ENCODE peak calls at places on chromosome 4, in seven cellular contexts. One of them, this sample, is unnamed.

GRCh38 chr4:1150875-1151274 is 21.5 kb downstream of the SPON2 start:
- DNase-seq in IMR-90: no peak
- DNase-seq in activated T-cell treated with anti-CD3 and anti-CD28 coated beads, Interleukin-2, amount 50 U/mL, for 4 hours: no peak
- DNase-seq in Caki2: no peak
- DNase-seq in substantia nigra: no peak
- DNase-seq in neural progenitor cell: no peak
- DNase-seq in posterior vena cava: no peak
- DNase-seq in this sample: no peak

GRCh38 chr4:972651-973424 is 531 bp downstream of the DGKQ start:
- DNase-seq in IMR-90: no peak
- DNase-seq in activated T-cell treated with anti-CD3 and anti-CD28 coated beads, Interleukin-2, amount 50 U/mL, for 4 hours: peak; percentile 70
- DNase-seq in Caki2: no peak
- DNase-seq in substantia nigra: no peak
- DNase-seq in neural progenitor cell: peak; percentile 59
- DNase-seq in posterior vena cava: no peak
- DNase-seq in this sample: peak; percentile 77

GRCh38 chr4:24094726-24095125 is 204.9 kb upstream of the PPARGC1A start:
- DNase-seq in IMR-90: peak; percentile 47
- DNase-seq in activated T-cell treated with anti-CD3 and anti-CD28 coated beads, Interleukin-2, amount 50 U/mL, for 4 hours: no peak
- DNase-seq in Caki2: no peak
- DNase-seq in substantia nigra: no peak
- DNase-seq in neural progenitor cell: no peak
- DNase-seq in posterior vena cava: no peak
- DNase-seq in this sample: no peak

GRCh38 chr4:102169345-102169744 is 175.9 kb downstream of the SLC39A8 start:
- DNase-seq in IMR-90: no peak
- DNase-seq in activated T-cell treated with anti-CD3 and anti-CD28 coated beads, Interleukin-2, amount 50 U/mL, for 4 hours: no peak
- DNase-seq in Caki2: no peak
- DNase-seq in substantia nigra: no peak
- DNase-seq in neural progenitor cell: peak; percentile 61
- DNase-seq in posterior vena cava: no peak
- DNase-seq in this sample: no peak

GRCh38 chr4:146255463-146255862 is 41.1 kb downstream of the REELD1 start:
- DNase-seq in IMR-90: peak; percentile 63
- DNase-seq in activated T-cell treated with anti-CD3 and anti-CD28 coated beads, Interleukin-2, amount 50 U/mL, for 4 hours: no peak
- DNase-seq in Caki2: no peak
- DNase-seq in substantia nigra: no peak
- DNase-seq in neural progenitor cell: no peak
- DNase-seq in posterior vena cava: no peak
- DNase-seq in this sample: no peak

GRCh38 chr4:39565925-39566630 is 38.8 kb upstream of the UGDH start:
- DNase-seq in IMR-90: peak; percentile 96
- DNase-seq in activated T-cell treated with anti-CD3 and anti-CD28 coated beads, Interleukin-2, amount 50 U/mL, for 4 hours: no peak
- DNase-seq in Caki2: peak; percentile 38
- DNase-seq in substantia nigra: no peak
- DNase-seq in neural progenitor cell: no peak
- DNase-seq in posterior vena cava: no peak
- DNase-seq in this sample: no peak

GRCh38 chr4:123832173-123833026 is 435.8 kb downstream of the SPRY1 start:
- DNase-seq in IMR-90: peak; percentile 100
- DNase-seq in activated T-cell treated with anti-CD3 and anti-CD28 coated beads, Interleukin-2, amount 50 U/mL, for 4 hours: no peak
- DNase-seq in Caki2: peak; percentile 47
- DNase-seq in substantia nigra: no peak
- DNase-seq in neural progenitor cell: no peak
- DNase-seq in posterior vena cava: peak; percentile 81
- DNase-seq in this sample: no peak

GRCh38 chr4:29278580-29278979 is 1441.6 kb upstream of the PCDH7 start:
- DNase-seq in IMR-90: peak; percentile 79
- DNase-seq in activated T-cell treated with anti-CD3 and anti-CD28 coated beads, Interleukin-2, amount 50 U/mL, for 4 hours: no peak
- DNase-seq in Caki2: no peak
- DNase-seq in substantia nigra: no peak
- DNase-seq in neural progenitor cell: no peak
- DNase-seq in posterior vena cava: no peak
- DNase-seq in this sample: no peak

GRCh38 chr4:86302242-86302641 is 57.6 kb downstream of the MAPK10 start:
- DNase-seq in IMR-90: peak; percentile 1
- DNase-seq in activated T-cell treated with anti-CD3 and anti-CD28 coated beads, Interleukin-2, amount 50 U/mL, for 4 hours: no peak
- DNase-seq in Caki2: no peak
- DNase-seq in substantia nigra: peak; percentile 45
- DNase-seq in neural progenitor cell: peak; percentile 79
- DNase-seq in posterior vena cava: no peak
- DNase-seq in this sample: no peak

GRCh38 chr4:78532046-78532445 is 19.5 kb upstream of the ANXA3 start:
- DNase-seq in IMR-90: no peak
- DNase-seq in activated T-cell treated with anti-CD3 and anti-CD28 coated beads, Interleukin-2, amount 50 U/mL, for 4 hours: no peak
- DNase-seq in Caki2: no peak
- DNase-seq in substantia nigra: no peak
- DNase-seq in neural progenitor cell: no peak
- DNase-seq in posterior vena cava: no peak
- DNase-seq in this sample: no peak

GRCh38 chr4:153684182-153685073 is at the start of gene TLR2:
- DNase-seq in IMR-90: no peak
- DNase-seq in activated T-cell treated with anti-CD3 and anti-CD28 coated beads, Interleukin-2, amount 50 U/mL, for 4 hours: peak; percentile 65
- DNase-seq in Caki2: peak; percentile 48
- DNase-seq in substantia nigra: no peak
- DNase-seq in neural progenitor cell: peak; percentile 78
- DNase-seq in posterior vena cava: peak; percentile 96
- DNase-seq in this sample: peak; percentile 82

GRCh38 chr4:15755321-15755750 is 22.8 kb upstream of the CD38 start:
- DNase-seq in IMR-90: peak; percentile 69
- DNase-seq in activated T-cell treated with anti-CD3 and anti-CD28 coated beads, Interleukin-2, amount 50 U/mL, for 4 hours: peak; percentile 37
- DNase-seq in Caki2: peak; percentile 10
- DNase-seq in substantia nigra: no peak
- DNase-seq in neural progenitor cell: no peak
- DNase-seq in posterior vena cava: no peak
- DNase-seq in this sample: no peak

GRCh38 chr4:2417765-2418651 is at the start of gene ZFYVE28:
- DNase-seq in IMR-90: no peak
- DNase-seq in activated T-cell treated with anti-CD3 and anti-CD28 coated beads, Interleukin-2, amount 50 U/mL, for 4 hours: no peak
- DNase-seq in Caki2: peak; percentile 34
- DNase-seq in substantia nigra: no peak
- DNase-seq in neural progenitor cell: peak; percentile 39
- DNase-seq in posterior vena cava: no peak
- DNase-seq in this sample: no peak

GRCh38 chr4:70838400-70838971 is 1.2 kb downstream of the GRSF1 start:
- DNase-seq in IMR-90: peak; percentile 10
- DNase-seq in activated T-cell treated with anti-CD3 and anti-CD28 coated beads, Interleukin-2, amount 50 U/mL, for 4 hours: no peak
- DNase-seq in Caki2: peak; percentile 22
- DNase-seq in substantia nigra: no peak
- DNase-seq in neural progenitor cell: no peak
- DNase-seq in posterior vena cava: no peak
- DNase-seq in this sample: no peak

GRCh38 chr4:122823476-122823875 is 3.2 kb upstream of the FGF2 start:
- DNase-seq in IMR-90: no peak
- DNase-seq in activated T-cell treated with anti-CD3 and anti-CD28 coated beads, Interleukin-2, amount 50 U/mL, for 4 hours: no peak
- DNase-seq in Caki2: no peak
- DNase-seq in substantia nigra: no peak
- DNase-seq in neural progenitor cell: no peak
- DNase-seq in posterior vena cava: no peak
- DNase-seq in this sample: no peak

GRCh38 chr4:145324161-145324560 is 143.8 kb upstream of the OTUD4 start:
- DNase-seq in IMR-90: no peak
- DNase-seq in activated T-cell treated with anti-CD3 and anti-CD28 coated beads, Interleukin-2, amount 50 U/mL, for 4 hours: no peak
- DNase-seq in Caki2: no peak
- DNase-seq in substantia nigra: no peak
- DNase-seq in neural progenitor cell: no peak
- DNase-seq in posterior vena cava: no peak
- DNase-seq in this sample: no peak

GRCh38 chr4:53781614-53782467 is 190.6 kb upstream of the LNX1 start:
- DNase-seq in IMR-90: peak; percentile 90
- DNase-seq in activated T-cell treated with anti-CD3 and anti-CD28 coated beads, Interleukin-2, amount 50 U/mL, for 4 hours: no peak
- DNase-seq in Caki2: peak; percentile 56
- DNase-seq in substantia nigra: no peak
- DNase-seq in neural progenitor cell: no peak
- DNase-seq in posterior vena cava: no peak
- DNase-seq in this sample: no peak

GRCh38 chr4:164648151-164648848 is 105.6 kb upstream of the SMIM31 start:
- DNase-seq in IMR-90: no peak
- DNase-seq in activated T-cell treated with anti-CD3 and anti-CD28 coated beads, Interleukin-2, amount 50 U/mL, for 4 hours: no peak
- DNase-seq in Caki2: peak; percentile 52
- DNase-seq in substantia nigra: no peak
- DNase-seq in neural progenitor cell: no peak
- DNase-seq in posterior vena cava: no peak
- DNase-seq in this sample: no peak

GRCh38 chr4:188031751-188032150 is 36.2 kb downstream of the ZFP42 start:
- DNase-seq in IMR-90: no peak
- DNase-seq in activated T-cell treated with anti-CD3 and anti-CD28 coated beads, Interleukin-2, amount 50 U/mL, for 4 hours: no peak
- DNase-seq in Caki2: no peak
- DNase-seq in substantia nigra: no peak
- DNase-seq in neural progenitor cell: no peak
- DNase-seq in posterior vena cava: no peak
- DNase-seq in this sample: no peak

GRCh38 chr4:69860007-69860406 is at the start of gene SULT1E1:
- DNase-seq in IMR-90: peak; percentile 0
- DNase-seq in activated T-cell treated with anti-CD3 and anti-CD28 coated beads, Interleukin-2, amount 50 U/mL, for 4 hours: no peak
- DNase-seq in Caki2: peak; percentile 67
- DNase-seq in substantia nigra: no peak
- DNase-seq in neural progenitor cell: no peak
- DNase-seq in posterior vena cava: no peak
- DNase-seq in this sample: no peak

GRCh38 chr4:54318904-54319303 is 89.8 kb downstream of the PDGFRA start:
- DNase-seq in IMR-90: peak; percentile 58
- DNase-seq in activated T-cell treated with anti-CD3 and anti-CD28 coated beads, Interleukin-2, amount 50 U/mL, for 4 hours: no peak
- DNase-seq in Caki2: peak; percentile 21
- DNase-seq in substantia nigra: no peak
- DNase-seq in neural progenitor cell: peak; percentile 70
- DNase-seq in posterior vena cava: no peak
- DNase-seq in this sample: peak; percentile 40

GRCh38 chr4:164615964-164616363 is 138.0 kb upstream of the SMIM31 start:
- DNase-seq in IMR-90: no peak
- DNase-seq in activated T-cell treated with anti-CD3 and anti-CD28 coated beads, Interleukin-2, amount 50 U/mL, for 4 hours: no peak
- DNase-seq in Caki2: no peak
- DNase-seq in substantia nigra: no peak
- DNase-seq in neural progenitor cell: no peak
- DNase-seq in posterior vena cava: no peak
- DNase-seq in this sample: no peak

GRCh38 chr4:1058997-1059665 is 47.7 kb downstream of the FGFRL1 start:
- DNase-seq in IMR-90: no peak
- DNase-seq in activated T-cell treated with anti-CD3 and anti-CD28 coated beads, Interleukin-2, amount 50 U/mL, for 4 hours: no peak
- DNase-seq in Caki2: no peak
- DNase-seq in substantia nigra: no peak
- DNase-seq in neural progenitor cell: no peak
- DNase-seq in posterior vena cava: peak; percentile 70
- DNase-seq in this sample: no peak

GRCh38 chr4:138003248-138003647 is 238.9 kb downstream of the SLC7A11 start:
- DNase-seq in IMR-90: peak; percentile 51
- DNase-seq in activated T-cell treated with anti-CD3 and anti-CD28 coated beads, Interleukin-2, amount 50 U/mL, for 4 hours: no peak
- DNase-seq in Caki2: no peak
- DNase-seq in substantia nigra: no peak
- DNase-seq in neural progenitor cell: no peak
- DNase-seq in posterior vena cava: no peak
- DNase-seq in this sample: peak; percentile 15

GRCh38 chr4:1348014-1348513 is 1.1 kb downstream of the UVSSA start:
- DNase-seq in IMR-90: no peak
- DNase-seq in activated T-cell treated with anti-CD3 and anti-CD28 coated beads, Interleukin-2, amount 50 U/mL, for 4 hours: no peak
- DNase-seq in Caki2: no peak
- DNase-seq in substantia nigra: no peak
- DNase-seq in neural progenitor cell: no peak
- DNase-seq in posterior vena cava: no peak
- DNase-seq in this sample: no peak

GRCh38 chr4:173167793-173168395 is 717 bp upstream of the GALNT7 start:
- DNase-seq in IMR-90: peak; percentile 30
- DNase-seq in activated T-cell treated with anti-CD3 and anti-CD28 coated beads, Interleukin-2, amount 50 U/mL, for 4 hours: peak; percentile 18
- DNase-seq in Caki2: peak; percentile 81
- DNase-seq in substantia nigra: peak; percentile 49
- DNase-seq in neural progenitor cell: peak; percentile 67
- DNase-seq in posterior vena cava: no peak
- DNase-seq in this sample: peak; percentile 31

GRCh38 chr4:87525636-87526035 is 3.5 kb downstream of the SPARCL1 start:
- DNase-seq in IMR-90: peak; percentile 25
- DNase-seq in activated T-cell treated with anti-CD3 and anti-CD28 coated beads, Interleukin-2, amount 50 U/mL, for 4 hours: no peak
- DNase-seq in Caki2: no peak
- DNase-seq in substantia nigra: no peak
- DNase-seq in neural progenitor cell: peak; percentile 58
- DNase-seq in posterior vena cava: no peak
- DNase-seq in this sample: no peak

GRCh38 chr4:55407119-55407518 is 11.4 kb downstream of the TMEM165 start:
- DNase-seq in IMR-90: no peak
- DNase-seq in activated T-cell treated with anti-CD3 and anti-CD28 coated beads, Interleukin-2, amount 50 U/mL, for 4 hours: no peak
- DNase-seq in Caki2: no peak
- DNase-seq in substantia nigra: no peak
- DNase-seq in neural progenitor cell: no peak
- DNase-seq in posterior vena cava: no peak
- DNase-seq in this sample: no peak

GRCh38 chr4:20895988-20896387 is 195.7 kb downstream of the PACRGL start:
- DNase-seq in IMR-90: no peak
- DNase-seq in activated T-cell treated with anti-CD3 and anti-CD28 coated beads, Interleukin-2, amount 50 U/mL, for 4 hours: no peak
- DNase-seq in Caki2: no peak
- DNase-seq in substantia nigra: no peak
- DNase-seq in neural progenitor cell: no peak
- DNase-seq in posterior vena cava: no peak
- DNase-seq in this sample: no peak

GRCh38 chr4:105474110-105474518 is 252 bp upstream of the PPA2 start:
- DNase-seq in IMR-90: peak; percentile 77
- DNase-seq in activated T-cell treated with anti-CD3 and anti-CD28 coated beads, Interleukin-2, amount 50 U/mL, for 4 hours: peak; percentile 76
- DNase-seq in Caki2: no peak
- DNase-seq in substantia nigra: no peak
- DNase-seq in neural progenitor cell: no peak
- DNase-seq in posterior vena cava: no peak
- DNase-seq in this sample: no peak

GRCh38 chr4:26325191-26325590 is 4.4 kb downstream of the RBPJ start:
- DNase-seq in IMR-90: peak; percentile 67
- DNase-seq in activated T-cell treated with anti-CD3 and anti-CD28 coated beads, Interleukin-2, amount 50 U/mL, for 4 hours: no peak
- DNase-seq in Caki2: peak; percentile 27
- DNase-seq in substantia nigra: no peak
- DNase-seq in neural progenitor cell: peak; percentile 50
- DNase-seq in posterior vena cava: no peak
- DNase-seq in this sample: no peak

GRCh38 chr4:155952546-155952945 is 1.1 kb downstream of the CTSO start:
- DNase-seq in IMR-90: peak; percentile 42
- DNase-seq in activated T-cell treated with anti-CD3 and anti-CD28 coated beads, Interleukin-2, amount 50 U/mL, for 4 hours: no peak
- DNase-seq in Caki2: peak; percentile 16
- DNase-seq in substantia nigra: no peak
- DNase-seq in neural progenitor cell: no peak
- DNase-seq in posterior vena cava: no peak
- DNase-seq in this sample: no peak